ENCODE peak calls at places on chromosome 1, in eight cellular contexts. One of them, this sample, is unnamed.

GRCh38 chr1:234774971-234775370 is 165.0 kb upstream of the IRF2BP2 start:
- DNase-seq in endothelial cell of umbilical vein: no peak
- DNase-seq in K562: no peak
- DNase-seq in stomach: peak; percentile 18
- DNase-seq in HCT116: no peak
- DNase-seq in upper lobe of left lung: no peak
- DNase-seq in vagina: no peak
- DNase-seq in transverse colon: no peak
- DNase-seq in this sample: no peak

GRCh38 chr1:78240755-78241154 is 195.0 kb downstream of the GIPC2 start:
- DNase-seq in endothelial cell of umbilical vein: no peak
- DNase-seq in K562: no peak
- DNase-seq in stomach: no peak
- DNase-seq in HCT116: no peak
- DNase-seq in upper lobe of left lung: no peak
- DNase-seq in vagina: no peak
- DNase-seq in transverse colon: no peak
- DNase-seq in this sample: no peak

GRCh38 chr1:39842030-39842678 is 41.1 kb downstream of the TRIT1 start:
- DNase-seq in endothelial cell of umbilical vein: no peak
- DNase-seq in K562: no peak
- DNase-seq in stomach: no peak
- DNase-seq in HCT116: no peak
- DNase-seq in upper lobe of left lung: no peak
- DNase-seq in vagina: no peak
- DNase-seq in transverse colon: no peak
- DNase-seq in this sample: no peak

GRCh38 chr1:160637821-160638539 is 8.9 kb downstream of the SLAMF1 start:
- DNase-seq in endothelial cell of umbilical vein: peak; percentile 10
- DNase-seq in K562: no peak
- DNase-seq in stomach: no peak
- DNase-seq in HCT116: no peak
- DNase-seq in upper lobe of left lung: no peak
- DNase-seq in vagina: no peak
- DNase-seq in transverse colon: no peak
- DNase-seq in this sample: no peak

GRCh38 chr1:113934511-113935055 is 5.5 kb downstream of the HIPK1 start:
- DNase-seq in endothelial cell of umbilical vein: no peak
- DNase-seq in K562: no peak
- DNase-seq in stomach: no peak
- DNase-seq in HCT116: no peak
- DNase-seq in upper lobe of left lung: no peak
- DNase-seq in vagina: no peak
- DNase-seq in transverse colon: no peak
- DNase-seq in this sample: no peak

GRCh38 chr1:178536844-178537371 is 24.0 kb downstream of the TEX35 start:
- DNase-seq in endothelial cell of umbilical vein: no peak
- DNase-seq in K562: no peak
- DNase-seq in stomach: peak; percentile 75
- DNase-seq in HCT116: peak; percentile 93
- DNase-seq in upper lobe of left lung: no peak
- DNase-seq in vagina: peak; percentile 88
- DNase-seq in transverse colon: peak; percentile 77
- DNase-seq in this sample: no peak

GRCh38 chr1:182877842-182878241 is 38.7 kb downstream of the DHX9 start:
- DNase-seq in endothelial cell of umbilical vein: no peak
- DNase-seq in K562: no peak
- DNase-seq in stomach: no peak
- DNase-seq in HCT116: no peak
- DNase-seq in upper lobe of left lung: peak; percentile 5
- DNase-seq in vagina: no peak
- DNase-seq in transverse colon: no peak
- DNase-seq in this sample: no peak

GRCh38 chr1:65068202-65069011 is 79.6 kb upstream of the AK4 start:
- DNase-seq in endothelial cell of umbilical vein: peak; percentile 62
- DNase-seq in K562: no peak
- DNase-seq in stomach: no peak
- DNase-seq in HCT116: no peak
- DNase-seq in upper lobe of left lung: no peak
- DNase-seq in vagina: no peak
- DNase-seq in transverse colon: peak; percentile 27
- DNase-seq in this sample: no peak

GRCh38 chr1:29539971-29540370 is 303.6 kb downstream of the PTPRU start:
- DNase-seq in endothelial cell of umbilical vein: no peak
- DNase-seq in K562: no peak
- DNase-seq in stomach: peak; percentile 4
- DNase-seq in HCT116: no peak
- DNase-seq in upper lobe of left lung: no peak
- DNase-seq in vagina: no peak
- DNase-seq in transverse colon: no peak
- DNase-seq in this sample: no peak

GRCh38 chr1:11364170-11364569 is 91.2 kb downstream of the UBIAD1 start:
- DNase-seq in endothelial cell of umbilical vein: no peak
- DNase-seq in K562: peak; percentile 66
- DNase-seq in stomach: peak; percentile 29
- DNase-seq in HCT116: peak; percentile 19
- DNase-seq in upper lobe of left lung: no peak
- DNase-seq in vagina: no peak
- DNase-seq in transverse colon: peak; percentile 14
- DNase-seq in this sample: no peak

GRCh38 chr1:64183380-64183984 is 19.9 kb upstream of the UBE2U start:
- DNase-seq in endothelial cell of umbilical vein: no peak
- DNase-seq in K562: no peak
- DNase-seq in stomach: no peak
- DNase-seq in HCT116: no peak
- DNase-seq in upper lobe of left lung: no peak
- DNase-seq in vagina: no peak
- DNase-seq in transverse colon: no peak
- DNase-seq in this sample: no peak

DNA sequence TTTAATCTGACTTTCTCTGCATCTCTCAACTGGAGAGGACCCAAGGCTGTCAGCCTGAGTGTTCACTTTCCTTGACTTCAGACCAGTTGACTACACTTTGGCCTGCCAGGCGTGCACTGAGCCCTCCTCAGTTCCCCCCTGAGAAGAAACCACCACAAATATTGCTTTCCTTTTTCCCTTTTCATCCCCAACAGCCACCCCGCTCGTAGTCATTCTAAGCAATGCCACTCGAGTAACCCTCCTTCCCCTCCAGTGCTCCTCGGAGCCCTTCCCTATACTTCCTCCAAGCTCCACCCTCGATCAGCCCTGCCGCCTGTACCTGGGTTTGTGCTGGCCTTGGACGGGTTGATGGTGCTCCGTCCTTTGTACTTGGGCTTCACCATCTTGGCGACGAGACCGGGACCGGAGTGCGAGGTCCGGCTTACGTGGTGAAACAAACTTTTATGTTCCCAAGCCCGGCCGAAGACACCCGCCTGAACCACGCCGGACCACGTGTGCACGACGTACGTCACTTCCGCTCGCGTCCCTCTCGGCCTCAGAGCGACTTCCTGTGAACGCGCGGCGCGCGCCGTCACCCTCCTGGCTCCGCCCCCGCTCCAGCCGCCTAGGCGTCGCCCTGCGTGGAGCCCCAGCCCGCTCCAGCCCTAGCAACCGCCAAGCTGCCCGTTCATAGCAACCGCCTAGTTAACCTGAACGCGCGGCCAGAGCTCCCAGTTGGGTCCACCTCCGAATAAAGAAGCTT is at the start of gene GNL2:
- DNase-seq in endothelial cell of umbilical vein: peak; percentile 97
- DNase-seq in K562: peak; percentile 100
- DNase-seq in stomach: peak; percentile 99
- DNase-seq in HCT116: peak; percentile 92
- DNase-seq in upper lobe of left lung: peak; percentile 100
- DNase-seq in vagina: no peak
- DNase-seq in transverse colon: peak; percentile 98
- DNase-seq in this sample: peak; percentile 95
- TF ChIP-seq POLR2A in endothelial cell of umbilical vein: peak; percentile 87
- TF ChIP-seq POLR2A in K562: peak; percentile 98
- TF ChIP-seq POLR2A in stomach: peak; percentile 33
- TF ChIP-seq POLR2A in HCT116: peak; percentile 57
- TF ChIP-seq POLR2A in upper lobe of left lung: peak; percentile 63
- TF ChIP-seq POLR2A in vagina: no peak
- TF ChIP-seq POLR2A in transverse colon: peak; percentile 82
- TF ChIP-seq POLR2A in this sample: peak; percentile 95

DNA sequence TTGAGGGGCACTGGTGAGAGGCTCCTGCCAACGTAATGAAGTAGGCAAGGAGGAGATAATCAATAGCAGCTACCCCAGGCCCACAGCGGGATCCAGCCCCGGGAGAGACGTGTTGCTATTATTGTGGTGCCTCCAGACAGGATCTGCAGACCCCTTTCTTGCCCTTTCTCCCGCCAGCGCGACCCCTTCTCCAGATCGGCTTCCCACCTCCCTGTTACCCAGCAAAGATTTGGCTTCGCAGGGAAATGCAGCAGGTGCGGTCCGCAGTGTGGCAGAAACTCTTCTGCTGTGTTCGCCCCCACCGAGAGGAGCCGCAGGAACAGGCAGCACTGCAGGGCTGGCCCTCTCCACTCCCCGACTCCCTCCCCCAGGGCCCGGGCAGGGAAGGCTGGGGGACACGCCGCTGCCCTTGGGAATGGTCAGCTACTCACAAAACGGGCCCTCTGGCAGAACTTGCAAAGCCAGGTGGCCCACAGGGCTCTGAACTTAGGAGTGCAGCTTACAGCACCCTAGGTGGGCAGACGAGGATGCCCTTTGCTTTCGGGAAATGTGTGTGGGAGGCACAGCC is 1.6 kb upstream of the KCNA2 start:
- DNase-seq in endothelial cell of umbilical vein: no peak
- DNase-seq in K562: no peak
- DNase-seq in stomach: no peak
- DNase-seq in HCT116: no peak
- DNase-seq in upper lobe of left lung: peak; percentile 69
- DNase-seq in vagina: no peak
- DNase-seq in transverse colon: no peak
- DNase-seq in this sample: no peak
- TF ChIP-seq POLR2AphosphoS5 in endothelial cell of umbilical vein: no peak
- TF ChIP-seq POLR2AphosphoS5 in K562: no peak
- TF ChIP-seq POLR2AphosphoS5 in stomach: no peak
- TF ChIP-seq POLR2AphosphoS5 in HCT116: no peak
- TF ChIP-seq POLR2AphosphoS5 in upper lobe of left lung: no peak
- TF ChIP-seq POLR2AphosphoS5 in vagina: no peak
- TF ChIP-seq POLR2AphosphoS5 in transverse colon: no peak
- TF ChIP-seq POLR2AphosphoS5 in this sample: no peak

DNA sequence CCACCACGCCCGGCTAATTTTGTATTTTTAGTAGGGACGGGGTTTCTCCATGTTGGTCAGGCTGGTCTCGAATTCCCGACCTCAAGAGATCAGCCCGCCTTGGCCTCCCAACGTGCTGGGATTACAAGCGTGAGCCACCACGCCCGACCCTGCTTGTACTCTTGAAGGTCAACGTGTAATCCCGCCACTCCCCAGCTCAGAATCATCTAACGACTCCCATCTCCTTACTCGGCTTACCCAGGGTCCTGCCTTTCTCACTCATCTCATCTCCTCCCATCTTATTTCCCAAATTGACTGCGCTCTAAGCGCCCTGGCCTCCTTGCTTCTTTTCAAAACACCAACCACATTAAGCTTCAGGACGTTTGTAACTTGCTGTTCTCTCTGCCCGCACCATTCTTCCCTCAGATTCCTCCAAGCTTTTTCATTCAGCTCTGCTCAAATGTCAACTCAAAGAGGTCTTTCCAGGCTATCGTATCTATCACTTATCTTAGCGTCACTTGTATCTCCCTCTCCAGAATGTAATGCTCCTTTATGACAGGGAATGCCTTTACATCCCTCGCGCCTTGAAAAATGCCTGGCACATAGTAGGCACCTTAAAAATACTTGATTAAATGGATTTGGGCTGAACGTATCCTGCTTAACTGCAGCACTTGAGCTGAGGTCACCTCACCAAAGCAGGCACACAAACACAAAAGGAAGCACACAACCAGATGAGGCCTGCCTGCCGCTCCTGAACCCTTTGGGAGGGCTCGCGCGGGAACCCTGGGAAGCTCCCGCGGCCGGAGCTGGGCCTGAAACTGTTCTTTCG is 1.4 kb upstream of the USP1 start:
- DNase-seq in endothelial cell of umbilical vein: no peak
- DNase-seq in K562: no peak
- DNase-seq in stomach: no peak
- DNase-seq in HCT116: peak; percentile 10
- DNase-seq in upper lobe of left lung: no peak
- DNase-seq in vagina: no peak
- DNase-seq in transverse colon: peak; percentile 19
- DNase-seq in this sample: no peak
- TF ChIP-seq POLR2A in endothelial cell of umbilical vein: no peak
- TF ChIP-seq POLR2A in K562: no peak
- TF ChIP-seq POLR2A in stomach: no peak
- TF ChIP-seq POLR2A in HCT116: no peak
- TF ChIP-seq POLR2A in upper lobe of left lung: no peak
- TF ChIP-seq POLR2A in vagina: no peak
- TF ChIP-seq POLR2A in transverse colon: no peak
- TF ChIP-seq POLR2A in this sample: no peak

GRCh38 chr1:184858288-184858687 is 103.6 kb upstream of the EDEM3 start:
- DNase-seq in endothelial cell of umbilical vein: no peak
- DNase-seq in K562: no peak
- DNase-seq in stomach: no peak
- DNase-seq in HCT116: no peak
- DNase-seq in upper lobe of left lung: no peak
- DNase-seq in vagina: no peak
- DNase-seq in transverse colon: no peak
- DNase-seq in this sample: no peak
- TF ChIP-seq POLR2AphosphoS5 in endothelial cell of umbilical vein: no peak
- TF ChIP-seq POLR2AphosphoS5 in K562: no peak
- TF ChIP-seq POLR2AphosphoS5 in stomach: no peak
- TF ChIP-seq POLR2AphosphoS5 in HCT116: no peak
- TF ChIP-seq POLR2AphosphoS5 in upper lobe of left lung: no peak
- TF ChIP-seq POLR2AphosphoS5 in vagina: no peak
- TF ChIP-seq POLR2AphosphoS5 in transverse colon: no peak
- TF ChIP-seq POLR2AphosphoS5 in this sample: no peak